ENCODE peak calls at places on chromosomes 6 and 20, in seven cellular contexts. S is transverse colon, H is uterus, I is lower leg skin, Q is ovary, N is adrenal gland, V is A549. Y is an unnamed sample.

GRCh38 chr20:23148721-23149570 is 62.8 kb upstream of the CD93 start:
- DNase-seq in S (peak; percentile 2), H (no peak), I (no peak), Q (no peak), N (no peak), V (no peak), Y (no peak)

GRCh38 chr6:122609881-122610689 is at the start of gene PKIB:
- DNase-seq in S (peak; percentile 86), H (peak; percentile 31), I (peak; percentile 53), Q (peak; percentile 25), N (peak; percentile 81), V (peak; percentile 60), Y (peak; percentile 77)

GRCh38 chr6:29502597-29502996 is 14.8 kb upstream of the MAS1L start:
- DNase-seq in S (no peak), H (no peak), I (no peak), Q (no peak), N (no peak), V (no peak), Y (no peak)

GRCh38 chr6:102197211-102197610 is 803.7 kb downstream of the GRIK2 start:
- DNase-seq in S (no peak), H (no peak), I (no peak), Q (no peak), N (no peak), V (no peak), Y (no peak)

GRCh38 chr20:56393133-56393472 is 658 bp downstream of the CSTF1 start:
- DNase-seq in S (no peak), H (no peak), I (no peak), Q (no peak), N (no peak), V (no peak), Y (no peak)

GRCh38 chr6:84161190-84161589 is 66.3 kb downstream of the CEP162 start:
- DNase-seq in S (no peak), H (no peak), I (no peak), Q (no peak), N (no peak), V (no peak), Y (no peak)

GRCh38 chr20:54086444-54087134 is 16.2 kb upstream of the BCAS1 start:
- DNase-seq in S (no peak), H (no peak), I (no peak), Q (no peak), N (no peak), V (no peak), Y (no peak)

GRCh38 chr6:46505693-46506512 is 14.7 kb upstream of the RCAN2 start:
- DNase-seq in S (no peak), H (no peak), I (no peak), Q (no peak), N (no peak), V (no peak), Y (no peak)

GRCh38 chr6:126170875-126171489 is 168.9 kb upstream of the CENPW start:
- DNase-seq in S (peak; percentile 17), H (no peak), I (no peak), Q (no peak), N (peak; percentile 27), V (peak; percentile 6), Y (peak; percentile 25)

GRCh38 chr6:12033770-12034169 is 21.7 kb downstream of the HIVEP1 start:
- DNase-seq in S (no peak), H (no peak), I (no peak), Q (no peak), N (no peak), V (no peak), Y (no peak)

GRCh38 chr20:37535443-37536132 is 7.9 kb upstream of the BLCAP start:
- DNase-seq in S (no peak), H (no peak), I (no peak), Q (no peak), N (no peak), V (no peak), Y (no peak)

GRCh38 chr6:14747881-14748520 is 497.9 kb upstream of the JARID2 start:
- DNase-seq in S (no peak), H (no peak), I (no peak), Q (no peak), N (no peak), V (no peak), Y (no peak)

GRCh38 chr6:44232676-44233559 is 9.5 kb downstream of the SLC29A1 start:
- DNase-seq in S (no peak), H (no peak), I (no peak), Q (no peak), N (no peak), V (no peak), Y (no peak)

GRCh38 chr20:35319206-35320197 is 27.3 kb upstream of the FAM83C start:
- DNase-seq in S (no peak), H (no peak), I (no peak), Q (no peak), N (no peak), V (peak; percentile 52), Y (no peak)

GRCh38 chr6:158354509-158354877 is 42.2 kb downstream of the TULP4 start:
- DNase-seq in S (no peak), H (no peak), I (no peak), Q (no peak), N (no peak), V (no peak), Y (no peak)

GRCh38 chr6:138728672-138729071 is 44.9 kb upstream of the CCDC28A start:
- DNase-seq in S (no peak), H (no peak), I (no peak), Q (no peak), N (no peak), V (no peak), Y (no peak)

GRCh38 chr6:85136310-85136709 is 313.6 kb upstream of the NT5E start:
- DNase-seq in S (no peak), H (no peak), I (no peak), Q (no peak), N (no peak), V (no peak), Y (no peak)

GRCh38 chr6:15344831-15345230 is 99.0 kb downstream of the JARID2 start:
- DNase-seq in S (no peak), H (no peak), I (no peak), Q (no peak), N (no peak), V (no peak), Y (no peak)

GRCh38 chr20:20627471-20627870 is 85.0 kb downstream of the RALGAPA2 start:
- DNase-seq in S (no peak), H (no peak), I (no peak), Q (no peak), N (no peak), V (no peak), Y (no peak)

GRCh38 chr6:11430036-11430435 is 107.5 kb upstream of the TMEM170B start:
- DNase-seq in S (no peak), H (no peak), I (no peak), Q (no peak), N (no peak), V (no peak), Y (peak; percentile 69)

GRCh38 chr6:41386594-41386993 is 51.2 kb downstream of the NCR2 start:
- DNase-seq in S (no peak), H (no peak), I (no peak), Q (no peak), N (no peak), V (no peak), Y (no peak)

GRCh38 chr20:57874141-57874540 is 164.3 kb upstream of the PMEPA1 start:
- DNase-seq in S (no peak), H (no peak), I (no peak), Q (no peak), N (no peak), V (no peak), Y (no peak)
- TF ChIP-seq POLR2A in S (no peak), H (no peak), I (no peak), Q (no peak), N (no peak), V (no peak), Y (no peak)

DNA sequence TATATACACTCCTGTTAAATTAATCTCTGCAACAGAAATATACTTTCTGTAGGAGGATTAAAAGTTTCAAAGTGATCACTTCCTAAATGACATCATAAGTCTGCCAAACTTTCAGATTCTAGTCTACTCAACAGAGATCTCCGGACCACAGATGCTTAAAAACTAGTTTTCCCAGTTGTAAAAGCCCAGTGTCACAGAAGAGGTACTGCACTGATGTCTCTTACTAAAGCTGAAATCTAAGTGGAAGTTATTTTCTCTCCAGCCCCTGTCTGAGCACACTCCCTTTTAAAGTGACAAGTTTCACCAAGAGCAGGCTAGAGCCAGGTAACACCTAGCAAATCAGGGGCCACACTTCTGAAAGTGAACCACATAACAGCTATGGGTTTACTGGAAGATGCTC is 71.6 kb upstream of the DST start:
- DNase-seq in S (no peak), H (no peak), I (no peak), Q (no peak), N (no peak), V (no peak), Y (no peak)
- TF ChIP-seq CTCF in S (no peak), H (no peak), I (no peak), Q (no peak), N (no peak), V (no peak), Y (no peak)

DNA sequence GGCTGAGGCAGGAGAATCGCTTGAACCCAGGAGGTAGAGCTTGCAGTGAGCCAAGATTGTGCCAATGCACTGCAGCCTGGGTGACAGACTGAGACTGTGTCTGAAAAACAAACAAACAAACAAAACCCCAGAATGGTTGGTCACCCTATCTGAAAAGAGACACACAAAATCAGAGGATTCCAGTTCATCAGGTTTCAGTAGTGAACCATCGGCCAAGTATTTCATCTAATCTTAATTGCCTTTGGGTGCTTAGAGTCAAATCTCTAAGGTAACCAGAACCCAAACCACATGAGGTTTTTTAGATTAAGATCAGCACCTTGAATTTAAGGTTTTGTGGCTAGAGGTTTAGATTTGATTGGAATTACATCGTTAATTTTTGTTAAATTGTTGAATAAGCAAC is 8.3 kb upstream of the ZBTB2 start:
- DNase-seq in S (no peak), H (no peak), I (no peak), Q (no peak), N (no peak), V (no peak), Y (no peak)
- TF ChIP-seq POLR2A in S (no peak), H (no peak), I (no peak), Q (no peak), N (no peak), V (no peak), Y (no peak)

GRCh38 chr6:82337688-82338257 is 25.8 kb upstream of the TPBG start:
- DNase-seq in S (no peak), H (no peak), I (peak; percentile 18), Q (no peak), N (no peak), V (no peak), Y (no peak)
- TF ChIP-seq CTCF in S (no peak), H (no peak), I (no peak), Q (no peak), N (no peak), V (no peak), Y (no peak)

GRCh38 chr6:156780117-156780641 is 3.0 kb downstream of the ARID1B start:
- DNase-seq in S (peak; percentile 63), H (no peak), I (peak; percentile 77), Q (no peak), N (peak; percentile 76), V (peak; percentile 38), Y (peak; percentile 82)
- TF ChIP-seq POLR2A in S (peak; percentile 54), H (peak; percentile 80), I (no peak), Q (no peak), N (peak; percentile 87), V (no peak), Y (peak; percentile 35)

Y was measured in testis.